ENCODE peak calls at places on chromosomes 2 and 18, in nine cellular contexts. G, K, Z, D, Y, W, P, T and Q are unnamed samples.

GRCh38 chr2:128330583-128330982 is 11.9 kb upstream of the HS6ST1 start:
- DNase-seq in G (no peak), K (no peak), Z (no peak), D (no peak), Y (no peak), W (no peak), P (no peak), T (no peak), Q (no peak)

GRCh38 chr2:38409136-38409903 is 32.2 kb upstream of the ATL2 start:
- DNase-seq in G (no peak), K (peak), Z (no peak), D (no peak), Y (no peak), W (peak), P (peak), T (no peak), Q (no peak)

GRCh38 chr2:65550246-65550645 is 117.8 kb upstream of the SPRED2 start:
- DNase-seq in G (no peak), K (no peak), Z (no peak), D (no peak), Y (peak), W (no peak), P (no peak), T (no peak), Q (no peak)

GRCh38 chr18:68723539-68723938 is 8.6 kb upstream of the TMX3 start:
- DNase-seq in G (no peak), K (no peak), Z (no peak), D (no peak), Y (no peak), W (no peak), P (no peak), T (no peak), Q (no peak)

GRCh38 chr2:191617589-191617988 is 60.3 kb upstream of the NABP1 start:
- DNase-seq in G (no peak), K (peak), Z (peak), D (no peak), Y (no peak), W (no peak), P (no peak), T (no peak), Q (no peak)

GRCh38 chr2:65164379-65165023 is 34.6 kb upstream of the RAB1A start:
- DNase-seq in G (no peak), K (no peak), Z (no peak), D (no peak), Y (no peak), W (peak), P (no peak), T (no peak), Q (no peak)

GRCh38 chr18:34529358-34530335 is 180.5 kb upstream of the DTNA start:
- DNase-seq in G (no peak), K (no peak), Z (no peak), D (no peak), Y (no peak), W (no peak), P (no peak), T (no peak), Q (no peak)

GRCh38 chr2:166344286-166345113 is 31.2 kb downstream of the SCN9A start:
- DNase-seq in G (no peak), K (no peak), Z (no peak), D (peak), Y (peak), W (no peak), P (no peak), T (peak), Q (peak)

GRCh38 chr2:191724015-191724414 is 46.1 kb downstream of the NABP1 start:
- DNase-seq in G (no peak), K (peak), Z (no peak), D (no peak), Y (no peak), W (no peak), P (no peak), T (no peak), Q (no peak)